ENCODE peak calls at places on chromosomes 7 and 10, in four cellular contexts. I is heart right ventricle, K is ovary, P is hepatocyte. C is an unnamed sample.
A peak's percentile ranks its signal among the peaks of the same experiment; 100 is the strongest.

GRCh38 chr7:47968852-47969774 is 10.3 kb downstream of the HUS1 start:
- DNase-seq in I (peak; percentile 64), K (peak; percentile 57), P (peak; percentile 79), C (peak; percentile 83)

GRCh38 chr7:11466517-11467105 is 365.4 kb downstream of the THSD7A start:
- DNase-seq in I (no peak), K (no peak), P (no peak), C (no peak)

GRCh38 chr7:128398016-128398840 is 11.6 kb downstream of the IMPDH1 start:
- DNase-seq in I (peak; percentile 64), K (peak; percentile 73), P (peak; percentile 69), C (peak; percentile 86)

GRCh38 chr7:140696679-140697446 is at the start of gene NDUFB2:
- DNase-seq in I (peak; percentile 50), K (no peak), P (peak; percentile 89), C (peak; percentile 86)

GRCh38 chr10:33047655-33048054 is 89.6 kb upstream of the ITGB1 start:
- DNase-seq in I (no peak), K (no peak), P (no peak), C (no peak)

GRCh38 chr10:119803264-119803663 is 69.4 kb downstream of the MCMBP start:
- DNase-seq in I (no peak), K (no peak), P (no peak), C (no peak)

GRCh38 chr10:114208351-114208750 is 29.2 kb downstream of the TDRD1 start:
- DNase-seq in I (no peak), K (no peak), P (no peak), C (no peak)

GRCh38 chr7:55513849-55514248 is 58.5 kb downstream of the VOPP1 start:
- DNase-seq in I (no peak), K (no peak), P (no peak), C (no peak)

GRCh38 chr7:93092757-93093370 is 24.9 kb downstream of the SAMD9 start:
- DNase-seq in I (no peak), K (no peak), P (no peak), C (no peak)

GRCh38 chr10:46257099-46257498 is 29.7 kb upstream of the ANTXRL start:
- DNase-seq in I (no peak), K (no peak), P (no peak), C (no peak)

GRCh38 chr10:122495406-122496340 is 34.3 kb downstream of the HTRA1 start:
- DNase-seq in I (no peak), K (no peak), P (no peak), C (peak; percentile 80)

GRCh38 chr10:127926455-127926854 is 19.6 kb downstream of the PTPRE start:
- DNase-seq in I (no peak), K (no peak), P (no peak), C (no peak)

GRCh38 chr10:100882681-100883321 is 30.0 kb upstream of the SLF2 start:
- DNase-seq in I (no peak), K (peak; percentile 62), P (no peak), C (peak; percentile 48)

GRCh38 chr7:4845740-4846142 is 16.1 kb downstream of the PAPOLB start:
- DNase-seq in I (peak; percentile 57), K (peak; percentile 42), P (peak; percentile 26), C (no peak)

GRCh38 chr7:128137096-128137655 is 103.9 kb upstream of the LEP start:
- DNase-seq in I (no peak), K (no peak), P (peak; percentile 81), C (no peak)

GRCh38 chr7:35366167-35367155 is 112.6 kb upstream of the TBX20 start:
- DNase-seq in I (no peak), K (no peak), P (no peak), C (no peak)

GRCh38 chr7:132683967-132684690 is 107.9 kb upstream of the PLXNA4 start:
- DNase-seq in I (no peak), K (no peak), P (no peak), C (no peak)

GRCh38 chr7:93779115-93779514 is 111.4 kb downstream of the TFPI2 start:
- DNase-seq in I (no peak), K (no peak), P (no peak), C (no peak)

GRCh38 chr7:95389516-95389915 is 6.7 kb downstream of the PON3 start:
- DNase-seq in I (no peak), K (no peak), P (no peak), C (no peak)

GRCh38 chr7:92736870-92737269 is 99.5 kb downstream of the CDK6 start:
- DNase-seq in I (no peak), K (no peak), P (no peak), C (no peak)

GRCh38 chr7:159020987-159021386 is 123.7 kb downstream of the VIPR2 start:
- DNase-seq in I (no peak), K (no peak), P (no peak), C (no peak)

GRCh38 chr10:100025528-100026070 is 15.9 kb upstream of the DNMBP start:
- DNase-seq in I (no peak), K (no peak), P (no peak), C (no peak)

GRCh38 chr10:106897631-106898161 is 266.8 kb downstream of the SORCS1 start:
- DNase-seq in I (peak; percentile 16), K (peak; percentile 40), P (peak; percentile 61), C (no peak)

GRCh38 chr7:115984105-115984504 is 46.5 kb downstream of the TFEC start:
- DNase-seq in I (no peak), K (no peak), P (no peak), C (no peak)

GRCh38 chr7:19114591-19114855 is 2.9 kb downstream of the TWIST1 start:
- DNase-seq in I (no peak), K (no peak), P (no peak), C (no peak)

GRCh38 chr7:39951156-39951942 is 1.3 kb downstream of the CDK13 start:
- DNase-seq in I (peak; percentile 63), K (peak; percentile 64), P (peak; percentile 83), C (peak; percentile 80)

GRCh38 chr7:143018931-143019330 is 8.0 kb downstream of the OR9A2 start:
- DNase-seq in I (no peak), K (no peak), P (no peak), C (no peak)

GRCh38 chr7:129295015-129295423 is 70.2 kb downstream of the AHCYL2 start:
- DNase-seq in I (no peak), K (no peak), P (peak; percentile 52), C (no peak)

GRCh38 chr7:87806150-87806549 is 70.0 kb downstream of the SLC25A40 start:
- DNase-seq in I (no peak), K (no peak), P (no peak), C (no peak)

GRCh38 chr7:3922175-3922635 is 621.2 kb downstream of the SDK1 start:
- DNase-seq in I (no peak), K (no peak), P (peak; percentile 89), C (peak; percentile 66)

GRCh38 chr10:107585630-107586029 is 421.1 kb upstream of the SORCS1 start:
- DNase-seq in I (no peak), K (no peak), P (no peak), C (no peak)

GRCh38 chr7:7686806-7687205 is 31.6 kb downstream of the RPA3 start:
- DNase-seq in I (no peak), K (no peak), P (no peak), C (no peak)

GRCh38 chr10:113630929-113631533 is 32.8 kb downstream of the NRAP start:
- DNase-seq in I (no peak), K (no peak), P (no peak), C (no peak)

GRCh38 chr10:4023997-4024396 is 239.0 kb upstream of the KLF6 start:
- DNase-seq in I (no peak), K (no peak), P (no peak), C (no peak)

GRCh38 chr7:30173058-30173897 is 38.5 kb downstream of the MTURN start:
- DNase-seq in I (peak; percentile 64), K (peak; percentile 35), P (peak; percentile 65), C (peak; percentile 87)

GRCh38 chr7:5423844-5424688 is 432 bp upstream of the TNRC18 start:
- DNase-seq in I (peak; percentile 92), K (peak; percentile 97), P (peak; percentile 99), C (peak; percentile 96)

GRCh38 chr10:24240001-24240751 is 31.2 kb downstream of the KIAA1217 start:
- DNase-seq in I (no peak), K (no peak), P (peak; percentile 19), C (no peak)

DNA sequence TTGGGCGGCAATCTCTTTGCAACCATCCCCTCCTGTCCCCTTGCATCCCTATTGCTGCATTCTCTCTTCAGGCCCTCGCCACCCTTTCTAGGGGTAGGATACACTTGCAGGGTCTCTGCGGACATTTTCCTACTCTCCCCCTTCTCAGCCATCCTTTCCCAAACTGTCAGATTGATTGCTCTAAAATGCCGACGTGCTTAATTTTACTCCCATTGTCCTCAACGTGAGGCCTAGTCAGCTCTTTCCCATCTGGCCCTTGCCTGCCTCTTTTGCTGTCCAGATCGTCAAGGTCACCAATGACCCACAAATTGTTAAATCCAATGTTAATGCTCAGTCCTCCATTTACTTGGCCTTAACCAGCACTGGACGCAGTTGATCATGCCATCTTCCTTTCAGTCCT is 12.7 kb upstream of the LRMDA start:
- DNase-seq in I (no peak), K (no peak), P (no peak), C (no peak)
- H3K27me3 ChIP-seq in I (peaks cover 7% of the 10 kb centered on the region), K (no peaks in the 10 kb centered on the region), P (peaks cover 3% of the 10 kb centered on the region), C (no peaks in the 10 kb centered on the region)

GRCh38 chr7:44291733-44292395 is 33.5 kb downstream of the CAMK2B start:
- DNase-seq in I (no peak), K (no peak), P (peak; percentile 1), C (no peak)
- H3K27me3 ChIP-seq in I (no peaks in the 10 kb centered on the region), K (no peaks in the 10 kb centered on the region), P (peaks cover 43% of the 10 kb centered on the region), C (no peaks in the 10 kb centered on the region)

GRCh38 chr10:129896231-129897150 is 67.6 kb downstream of the EBF3 start:
- DNase-seq in I (no peak), K (no peak), P (no peak), C (no peak)
- H3K27me3 ChIP-seq in I (no peaks in the 10 kb centered on the region), K (no peaks in the 10 kb centered on the region), P (peaks cover 34% of the 10 kb centered on the region), C (no peaks in the 10 kb centered on the region)

DNA sequence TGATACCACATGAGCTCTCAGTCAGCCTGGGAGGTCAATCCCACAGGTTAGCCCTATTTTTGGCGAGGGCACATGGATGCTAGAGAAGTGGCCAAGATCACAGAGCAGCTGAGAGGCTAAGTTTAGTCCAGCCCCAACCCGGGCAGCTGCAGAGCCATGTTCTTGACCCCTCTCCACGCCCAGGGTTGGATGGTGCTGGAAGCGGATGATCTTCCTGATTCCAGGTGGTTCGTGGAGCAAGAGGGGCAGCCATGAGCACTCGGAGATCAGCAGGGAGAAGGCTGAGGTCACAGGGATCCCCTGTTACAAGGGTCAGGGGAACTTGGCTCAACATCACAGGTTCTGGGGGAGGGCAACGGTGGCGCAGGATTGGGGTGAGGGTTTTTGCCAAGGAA is 29.3 kb downstream of the FOXL3 start:
- DNase-seq in I (no peak), K (no peak), P (no peak), C (no peak)
- H3K27me3 ChIP-seq in I (peaks cover 20% of the 10 kb centered on the region), K (no peaks in the 10 kb centered on the region), P (no peaks in the 10 kb centered on the region), C (no peaks in the 10 kb centered on the region)

GRCh38 chr7:27174077-27175004 is at the start of gene HOXA10:
- DNase-seq in I (no peak), K (peak; percentile 19), P (no peak), C (peak; percentile 79)

GRCh38 chr7:27175005-27175625 is 995 bp upstream of the HOXA10 start:
- DNase-seq in I (no peak), K (peak; percentile 14), P (no peak), C (peak; percentile 46)

GRCh38 chr7:27176343-27176731 is 2.2 kb upstream of the HOXA10 start:
- DNase-seq in I (no peak), K (peak; percentile 6), P (no peak), C (no peak)

GRCh38 chr7:27176962-27177794 is 3.1 kb upstream of the HOXA10 start:
- DNase-seq in I (no peak), K (no peak), P (no peak), C (no peak)

GRCh38 chr7:27175626-27176342 is 1.7 kb upstream of the HOXA10 start:
- DNase-seq in I (no peak), K (no peak), P (no peak), C (peak; percentile 45)
- H3K27me3 ChIP-seq in I (peaks cover 100% of the 10 kb centered on the region), K (peaks cover 8% of the 10 kb centered on the region), P (peaks cover 95% of the 10 kb centered on the region), C (peaks cover 1% of the 10 kb centered on the region)

C was measured in aorta.